ENCODE peak calls at places on chromosomes 2 and 18, in four cellular contexts. O is SJSA1, P is vagina, L is OCI-LY7. E is an unnamed sample. For H3K4me1, the result is how much of the 10 kb centered on the place peaks cover.

GRCh38 chr2:219747637-219748036 is 120.2 kb downstream of the SLC4A3 start:
- DNase-seq in O (no peak), P (no peak), L (no peak), E (no peak)

GRCh38 chr2:109692013-109692738 is 78.0 kb downstream of the SOWAHC start:
- DNase-seq in O (no peak), P (no peak), L (no peak), E (no peak)

GRCh38 chr2:75500633-75501032 is 60.1 kb downstream of the EVA1A start:
- DNase-seq in O (peak), P (no peak), L (no peak), E (no peak)

GRCh38 chr2:64586883-64587481 is 62.9 kb downstream of the AFTPH start:
- DNase-seq in O (peak), P (no peak), L (peak), E (no peak)

GRCh38 chr2:156687126-156687525 is 250.9 kb downstream of the GPD2 start:
- DNase-seq in O (no peak), P (no peak), L (no peak), E (no peak)

GRCh38 chr2:75605770-75606535 is 40.6 kb upstream of the MRPL19 start:
- DNase-seq in O (peak), P (no peak), L (no peak), E (no peak)

GRCh38 chr2:120231974-120232635 is 8.9 kb upstream of the TMEM185B start:
- DNase-seq in O (peak), P (no peak), L (peak), E (no peak)

GRCh38 chr2:232815569-232815968 is 39.2 kb upstream of the KCNJ13 start:
- DNase-seq in O (peak), P (no peak), L (no peak), E (no peak)

GRCh38 chr2:141021109-141021508 is 1109.7 kb downstream of the LRP1B start:
- DNase-seq in O (no peak), P (no peak), L (no peak), E (no peak)

GRCh38 chr18:78814766-78815165 is 164.9 kb upstream of the SALL3 start:
- DNase-seq in O (no peak), P (no peak), L (no peak), E (no peak)

GRCh38 chr2:44674473-44675299 is 266.8 kb upstream of the SIX3 start:
- DNase-seq in O (no peak), P (no peak), L (peak), E (no peak)

GRCh38 chr2:58932801-58933200 is 691.7 kb upstream of the FANCL start:
- DNase-seq in O (no peak), P (no peak), L (no peak), E (no peak)

GRCh38 chr18:34942276-34942675 is 98.9 kb upstream of the MAPRE2 start:
- DNase-seq in O (no peak), P (no peak), L (no peak), E (no peak)

GRCh38 chr2:36696533-36696932 is at the start of gene VIT:
- DNase-seq in O (no peak), P (no peak), L (no peak), E (no peak)

GRCh38 chr2:102142829-102143449 is 393 bp downstream of the IL1R1 start:
- DNase-seq in O (peak), P (no peak), L (no peak), E (no peak)

GRCh38 chr18:32383040-32383819 is 87.5 kb downstream of the GAREM1 start:
- DNase-seq in O (peak), P (no peak), L (no peak), E (no peak)

GRCh38 chr2:240999001-240999791 is 778 bp downstream of the SNED1 start:
- DNase-seq in O (no peak), P (peak), L (no peak), E (peak)

GRCh38 chr2:85771486-85771885 is 17.7 kb downstream of the ATOH8 start:
- DNase-seq in O (no peak), P (no peak), L (no peak), E (no peak)
- H3K4me1 ChIP-seq in O (half or more), P (half or more), L (under half), E (half or more)

GRCh38 chr2:60534034-60534393 is 19.4 kb downstream of the BCL11A start:
- DNase-seq in O (no peak), P (no peak), L (no peak), E (peak)

GRCh38 chr2:60535392-60536312 is 17.8 kb downstream of the BCL11A start:
- DNase-seq in O (no peak), P (peak), L (no peak), E (no peak)

GRCh38 chr2:60532421-60532820 is 21.0 kb downstream of the BCL11A start:
- DNase-seq in O (no peak), P (no peak), L (no peak), E (peak)

GRCh38 chr2:60531638-60532216 is 21.7 kb downstream of the BCL11A start:
- DNase-seq in O (no peak), P (peak), L (no peak), E (peak)

GRCh38 chr2:60533114-60534033 is 20.1 kb downstream of the BCL11A start:
- DNase-seq in O (peak), P (no peak), L (no peak), E (peak)
- H3K4me1 ChIP-seq in O (under half), P (half or more), L (half or more), E (half or more)

GRCh38 chr2:144509548-144510205 is 10.2 kb downstream of the ZEB2 start:
- DNase-seq in O (peak), P (no peak), L (no peak), E (peak)

GRCh38 chr2:144512421-144513272 is 7.3 kb downstream of the ZEB2 start:
- DNase-seq in O (peak), P (no peak), L (no peak), E (no peak)

GRCh38 chr2:144511945-144512344 is 8.0 kb downstream of the ZEB2 start:
- DNase-seq in O (peak), P (no peak), L (no peak), E (no peak)

GRCh38 chr2:144510206-144510991 is 9.5 kb downstream of the ZEB2 start:
- DNase-seq in O (peak), P (no peak), L (no peak), E (peak)

DNA sequence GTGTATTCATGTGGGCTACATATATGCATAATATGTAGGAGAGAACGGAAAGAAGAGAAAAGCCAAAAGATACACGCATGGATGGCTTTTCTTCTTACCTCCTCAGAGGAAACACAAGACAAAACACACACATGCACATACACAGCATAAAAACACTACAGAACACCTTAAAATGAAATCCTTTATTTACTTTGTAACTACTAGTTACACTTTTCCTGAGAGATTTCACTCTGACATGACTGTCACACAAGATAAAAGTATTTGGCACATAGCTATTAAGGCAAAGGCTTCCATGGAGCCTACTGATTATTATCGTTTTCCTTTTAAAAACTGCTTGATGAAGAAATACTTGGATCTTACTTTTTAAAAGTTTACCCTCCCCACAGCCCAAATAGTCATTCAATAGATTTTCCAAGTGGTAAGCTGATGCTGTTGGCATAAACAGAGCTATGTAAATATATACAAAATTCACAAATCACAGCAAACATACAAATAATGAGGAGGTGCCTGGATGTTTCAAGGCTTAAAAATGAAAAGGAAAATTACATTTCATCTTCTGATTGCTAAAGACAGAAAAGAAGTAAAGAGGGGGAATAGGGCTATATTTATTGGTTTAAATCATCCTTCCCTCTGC is 8.6 kb downstream of the ZEB2 start:
- DNase-seq in O (peak), P (no peak), L (no peak), E (no peak)
- H3K4me1 ChIP-seq in O (half or more), P (under half), L (under half), E (under half)

DNA sequence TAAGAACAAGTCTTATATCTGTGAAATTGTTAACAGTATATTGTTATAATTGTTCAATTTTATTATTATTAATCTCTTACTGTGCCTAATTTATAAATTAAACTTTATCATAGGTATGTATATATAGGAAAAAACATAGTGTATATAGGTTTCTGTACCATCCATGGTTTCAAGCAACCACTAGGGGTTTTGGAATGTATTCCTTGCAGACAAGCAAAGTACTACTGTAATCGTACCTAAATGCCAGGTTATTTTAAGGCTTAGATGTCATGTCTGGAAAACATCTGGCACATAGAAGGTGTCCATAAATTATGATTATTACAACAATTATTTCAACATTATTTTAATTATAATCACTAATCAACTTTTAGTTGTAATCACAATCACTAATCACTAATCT is 8.4 kb downstream of the ITSN2 start:
- DNase-seq in O (no peak), P (no peak), L (no peak), E (no peak)
- H3K4me1 ChIP-seq in O (under half), P (under half), L (under half), E (under half)

DNA sequence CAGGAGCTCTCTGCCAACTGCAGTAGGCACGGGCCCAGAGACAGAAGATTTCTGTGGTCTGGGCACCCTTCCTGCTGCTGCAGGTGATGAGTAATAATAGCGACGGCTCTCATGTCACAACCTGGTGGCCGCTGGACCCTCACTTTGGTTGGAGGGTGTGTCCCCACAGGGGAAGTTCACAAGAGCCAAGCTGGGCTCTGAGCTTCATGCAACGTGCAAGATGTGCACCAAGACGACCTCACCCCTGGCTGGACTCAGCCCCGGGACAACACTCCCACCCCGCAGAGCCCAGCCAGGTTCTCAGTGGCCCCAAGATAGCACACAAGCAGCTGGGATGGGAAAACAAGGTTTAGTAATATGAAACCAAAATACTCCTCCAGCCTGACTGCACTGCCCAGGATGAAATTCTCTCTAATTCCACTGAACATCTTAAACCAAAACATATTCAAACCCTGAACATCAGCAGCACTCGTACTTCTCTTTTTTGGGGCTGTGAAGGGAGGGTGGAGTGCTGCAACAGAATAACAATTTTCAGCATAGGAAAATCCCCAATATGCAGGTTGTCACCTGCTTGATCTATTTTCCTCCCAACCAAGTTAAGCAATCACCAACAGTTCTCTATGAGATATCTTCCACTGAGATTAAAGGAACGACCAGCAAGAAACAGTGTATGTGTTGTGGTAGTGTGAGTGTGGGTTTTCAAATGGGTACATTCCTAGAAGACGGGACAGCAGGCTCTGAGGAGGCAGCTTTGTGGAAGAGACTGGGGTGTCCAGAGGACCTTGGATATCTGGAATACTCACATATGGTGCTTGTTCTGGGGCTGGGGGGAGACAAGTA is 26.5 kb downstream of the BCL2 start:
- DNase-seq in O (no peak), P (no peak), L (no peak), E (no peak)
- H3K4me1 ChIP-seq in O (under half), P (under half), L (under half), E (under half)

GRCh38 chr18:76081536-76081935 is 413.5 kb downstream of the ZNF516 start:
- DNase-seq in O (no peak), P (no peak), L (no peak), E (no peak)

GRCh38 chr18:76080430-76080829 is 414.6 kb downstream of the ZNF516 start:
- DNase-seq in O (no peak), P (no peak), L (no peak), E (no peak)

DNA sequence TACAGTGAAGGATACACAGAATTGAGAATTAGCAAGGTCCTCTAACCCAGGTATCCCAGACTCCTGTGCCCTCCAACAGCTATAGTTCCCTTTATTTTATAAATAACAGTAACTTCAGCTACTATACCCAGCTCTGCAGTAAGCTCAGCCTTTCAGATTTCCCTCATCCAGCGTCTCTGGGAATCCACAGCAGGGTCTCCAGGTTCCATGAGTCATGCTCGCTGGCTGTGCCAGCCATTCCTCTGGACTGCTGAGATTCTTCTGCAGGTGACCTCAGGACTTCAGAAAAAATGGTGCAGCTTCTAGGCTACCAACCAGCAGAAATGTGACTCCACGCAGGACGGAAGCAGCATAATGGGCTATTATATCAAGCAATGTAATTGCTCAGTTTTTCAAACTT is 419.3 kb downstream of the ZNF516 start:
- DNase-seq in O (no peak), P (no peak), L (no peak), E (no peak)
- H3K4me1 ChIP-seq in O (under half), P (under half), L (under half), E (under half)

DNA sequence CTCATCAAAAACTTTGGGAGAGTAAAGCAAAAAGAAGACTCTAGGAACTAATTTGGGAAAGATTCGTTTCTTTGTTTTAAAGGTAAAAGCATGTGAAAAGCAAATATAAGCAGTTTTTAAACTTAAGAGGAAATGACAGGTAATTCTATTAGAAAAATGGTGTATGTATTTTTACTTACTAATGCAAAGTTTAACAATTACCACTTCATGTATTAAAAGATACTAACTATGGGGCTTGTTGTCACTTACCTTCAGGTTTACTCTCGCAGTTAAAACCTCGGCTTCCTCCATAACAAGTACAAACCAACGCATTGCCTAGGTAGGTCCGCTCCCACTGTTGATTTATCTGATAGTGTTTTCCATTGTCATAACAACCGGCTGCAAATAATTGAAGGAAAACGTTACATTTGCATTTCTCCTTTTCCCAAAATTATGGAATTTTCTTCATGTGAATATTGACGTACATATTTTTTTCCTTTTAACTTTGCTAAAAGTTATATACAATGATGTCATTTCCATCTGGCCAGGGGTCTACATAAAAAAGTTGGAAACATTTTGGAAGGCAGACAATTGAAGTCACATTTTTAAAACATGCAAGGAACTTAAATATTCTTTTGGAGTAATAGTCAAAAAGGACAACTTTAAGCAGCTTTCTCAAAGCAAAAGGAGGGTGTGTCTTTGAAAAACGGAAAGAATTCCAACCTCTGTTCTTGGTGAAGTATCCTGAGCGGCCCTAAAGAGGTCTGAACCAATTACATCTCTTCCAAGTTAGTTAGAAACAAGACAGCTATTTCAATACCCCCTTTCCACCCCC is 1.2 kb downstream of the FN1 start:
- DNase-seq in O (peak), P (no peak), L (no peak), E (peak)
- H3K4me1 ChIP-seq in O (half or more), P (under half), L (under half), E (under half)

DNA sequence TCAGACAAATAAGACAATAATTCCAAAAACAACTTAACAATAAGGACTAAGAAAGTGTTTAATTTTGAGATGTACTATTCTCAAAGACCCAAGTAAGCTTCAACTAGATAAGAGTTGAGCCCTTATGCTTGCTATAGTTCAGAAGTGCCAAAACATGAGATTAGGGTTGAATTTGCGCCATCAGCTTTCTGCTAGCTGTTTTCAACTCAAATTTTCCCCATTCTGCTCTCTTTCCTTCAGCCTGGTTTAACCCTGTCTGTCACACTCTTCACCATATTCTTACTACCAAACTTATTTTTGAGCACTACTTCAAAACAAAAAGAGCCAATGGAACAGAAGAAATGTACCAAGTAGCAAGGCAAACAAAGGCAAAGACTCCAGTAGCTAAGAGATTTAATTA is 4.1 kb downstream of the NFE2L2 start:
- DNase-seq in O (no peak), P (no peak), L (no peak), E (no peak)
- H3K4me1 ChIP-seq in O (under half), P (half or more), L (under half), E (under half)

GRCh38 chr2:158061763-158062162 is 39.9 kb upstream of the UPP2 start:
- DNase-seq in O (no peak), P (no peak), L (no peak), E (no peak)
- H3K4me1 ChIP-seq in O (under half), P (under half), L (under half), E (under half)

GRCh38 chr2:55771612-55772011 is 78.0 kb upstream of the PNPT1 start:
- DNase-seq in O (peak), P (no peak), L (no peak), E (peak)

GRCh38 chr2:55766947-55767346 is 73.3 kb upstream of the PNPT1 start:
- DNase-seq in O (no peak), P (no peak), L (no peak), E (no peak)

GRCh38 chr2:55763721-55764120 is 70.1 kb upstream of the PNPT1 start:
- DNase-seq in O (no peak), P (no peak), L (no peak), E (no peak)

GRCh38 chr2:55772309-55772980 is 78.8 kb upstream of the PNPT1 start:
- DNase-seq in O (no peak), P (no peak), L (no peak), E (no peak)

GRCh38 chr2:55768991-55769390 is 75.3 kb upstream of the PNPT1 start:
- DNase-seq in O (no peak), P (no peak), L (no peak), E (no peak)
- H3K4me1 ChIP-seq in O (under half), P (under half), L (under half), E (under half)

E was measured in SJCRH30.